ENCODE peak calls at places on chromosomes 4 and X, in seven cellular contexts. One of them, this sample, is unnamed.

GRCh38 chr4:70818921-70819320 is 20.8 kb downstream of the GRSF1 start:
- DNase-seq in mesothelial cell of epicardium: no peak
- DNase-seq in substantia nigra: no peak
- DNase-seq in fibroblast of mammary gland: no peak
- DNase-seq in NCI-H1694: no peak
- DNase-seq in left lobe of liver: no peak
- DNase-seq in SJSA1: no peak
- DNase-seq in this sample: no peak

GRCh38 chrX:153306527-153307115 is 14.9 kb downstream of the PNMA6F start:
- DNase-seq in mesothelial cell of epicardium: no peak
- DNase-seq in fibroblast of mammary gland: no peak
- DNase-seq in left lobe of liver: no peak
- DNase-seq in NCI-H1694: no peak
- DNase-seq in substantia nigra: no peak
- DNase-seq in SJSA1: no peak
- DNase-seq in this sample: no peak

GRCh38 chr4:38609614-38610013 is 54.4 kb upstream of the KLF3 start:
- DNase-seq in substantia nigra: no peak
- DNase-seq in SJSA1: no peak
- DNase-seq in left lobe of liver: peak
- DNase-seq in mesothelial cell of epicardium: no peak
- DNase-seq in fibroblast of mammary gland: no peak
- DNase-seq in NCI-H1694: no peak
- DNase-seq in this sample: no peak

GRCh38 chr4:73718375-73719373 is 21.7 kb upstream of the CXCL8 start:
- DNase-seq in SJSA1: no peak
- DNase-seq in fibroblast of mammary gland: peak
- DNase-seq in left lobe of liver: no peak
- DNase-seq in substantia nigra: no peak
- DNase-seq in NCI-H1694: no peak
- DNase-seq in mesothelial cell of epicardium: no peak
- DNase-seq in this sample: no peak

GRCh38 chrX:37961118-37961517 is 45.2 kb upstream of the SYTL5 start:
- DNase-seq in left lobe of liver: no peak
- DNase-seq in NCI-H1694: no peak
- DNase-seq in SJSA1: no peak
- DNase-seq in substantia nigra: no peak
- DNase-seq in fibroblast of mammary gland: no peak
- DNase-seq in mesothelial cell of epicardium: no peak
- DNase-seq in this sample: no peak

GRCh38 chr4:174450452-174450851 is 71.8 kb downstream of the HPGD start:
- DNase-seq in substantia nigra: no peak
- DNase-seq in NCI-H1694: no peak
- DNase-seq in left lobe of liver: no peak
- DNase-seq in SJSA1: no peak
- DNase-seq in fibroblast of mammary gland: no peak
- DNase-seq in mesothelial cell of epicardium: no peak
- DNase-seq in this sample: no peak

GRCh38 chr4:75512336-75513211 is 1.6 kb downstream of the RCHY1 start:
- DNase-seq in substantia nigra: no peak
- DNase-seq in fibroblast of mammary gland: peak
- DNase-seq in SJSA1: peak
- DNase-seq in mesothelial cell of epicardium: no peak
- DNase-seq in left lobe of liver: no peak
- DNase-seq in NCI-H1694: no peak
- DNase-seq in this sample: no peak

GRCh38 chr4:172857026-172857425 is 311.6 kb upstream of the GALNT7 start:
- DNase-seq in NCI-H1694: no peak
- DNase-seq in fibroblast of mammary gland: no peak
- DNase-seq in left lobe of liver: no peak
- DNase-seq in SJSA1: no peak
- DNase-seq in mesothelial cell of epicardium: no peak
- DNase-seq in substantia nigra: no peak
- DNase-seq in this sample: no peak

GRCh38 chrX:20789103-20789502 is 522.4 kb upstream of the RPS6KA3 start:
- DNase-seq in SJSA1: no peak
- DNase-seq in mesothelial cell of epicardium: no peak
- DNase-seq in fibroblast of mammary gland: no peak
- DNase-seq in left lobe of liver: peak
- DNase-seq in NCI-H1694: no peak
- DNase-seq in substantia nigra: no peak
- DNase-seq in this sample: no peak

GRCh38 chr4:145938618-145939177 is at the start of gene ZNF827:
- DNase-seq in SJSA1: peak
- DNase-seq in NCI-H1694: peak
- DNase-seq in substantia nigra: peak
- DNase-seq in left lobe of liver: peak
- DNase-seq in mesothelial cell of epicardium: peak
- DNase-seq in fibroblast of mammary gland: peak
- DNase-seq in this sample: peak

GRCh38 chr4:15001825-15002658 is at the start of gene CPEB2:
- DNase-seq in SJSA1: peak
- DNase-seq in substantia nigra: peak
- DNase-seq in fibroblast of mammary gland: peak
- DNase-seq in NCI-H1694: no peak
- DNase-seq in mesothelial cell of epicardium: peak
- DNase-seq in left lobe of liver: peak
- DNase-seq in this sample: peak

GRCh38 chrX:154535892-154536291 is 10.8 kb downstream of the G6PD start:
- DNase-seq in fibroblast of mammary gland: no peak
- DNase-seq in mesothelial cell of epicardium: no peak
- DNase-seq in SJSA1: no peak
- DNase-seq in NCI-H1694: no peak
- DNase-seq in left lobe of liver: no peak
- DNase-seq in substantia nigra: no peak
- DNase-seq in this sample: no peak

GRCh38 chr4:86872135-86872534 is 20.1 kb downstream of the C4orf36 start:
- DNase-seq in SJSA1: no peak
- DNase-seq in fibroblast of mammary gland: no peak
- DNase-seq in substantia nigra: no peak
- DNase-seq in mesothelial cell of epicardium: no peak
- DNase-seq in NCI-H1694: no peak
- DNase-seq in left lobe of liver: no peak
- DNase-seq in this sample: no peak

GRCh38 chr4:173243321-173243720 is 74.7 kb downstream of the GALNT7 start:
- DNase-seq in NCI-H1694: no peak
- DNase-seq in left lobe of liver: no peak
- DNase-seq in SJSA1: no peak
- DNase-seq in fibroblast of mammary gland: peak
- DNase-seq in substantia nigra: no peak
- DNase-seq in mesothelial cell of epicardium: no peak
- DNase-seq in this sample: no peak

This sample was measured in DMS 273 treated with DMSO at 0.1 percent for 48 hours.